ENCODE peak calls at places on chromosomes 3 and 15, in nine cellular contexts. One of them, this sample, is unnamed. For H3K9me2, the result is how much of the 10 kb centered on the place peaks cover.

GRCh38 chr3:169241928-169242751 is 421.4 kb downstream of the MECOM start:
- DNase-seq in GM23248: peak
- DNase-seq in SK-N-SH: peak
- DNase-seq in PC-9: peak
- DNase-seq in MM.1S: no peak
- DNase-seq in hepatocyte: peak
- DNase-seq in HCT116: no peak
- DNase-seq in GM23338: peak
- DNase-seq in PC-3: no peak
- DNase-seq in this sample: no peak

GRCh38 chr15:62534996-62535395 is 369.9 kb upstream of the C2CD4B start:
- DNase-seq in GM23248: peak
- DNase-seq in SK-N-SH: no peak
- DNase-seq in PC-9: no peak
- DNase-seq in MM.1S: no peak
- DNase-seq in hepatocyte: no peak
- DNase-seq in HCT116: no peak
- DNase-seq in GM23338: no peak
- DNase-seq in PC-3: no peak
- DNase-seq in this sample: no peak

GRCh38 chr15:43151688-43152087 is 18.3 kb downstream of the TMEM62 start:
- DNase-seq in GM23248: no peak
- DNase-seq in SK-N-SH: no peak
- DNase-seq in PC-9: no peak
- DNase-seq in MM.1S: no peak
- DNase-seq in hepatocyte: no peak
- DNase-seq in HCT116: no peak
- DNase-seq in GM23338: no peak
- DNase-seq in PC-3: no peak
- DNase-seq in this sample: no peak

GRCh38 chr3:172717493-172718088 is 6.7 kb upstream of the NCEH1 start:
- DNase-seq in GM23248: peak
- DNase-seq in SK-N-SH: no peak
- DNase-seq in PC-9: no peak
- DNase-seq in MM.1S: peak
- DNase-seq in hepatocyte: no peak
- DNase-seq in HCT116: peak
- DNase-seq in GM23338: no peak
- DNase-seq in PC-3: peak
- DNase-seq in this sample: peak

GRCh38 chr15:31347067-31347975 is 20.7 kb downstream of the KLF13 start:
- DNase-seq in GM23248: no peak
- DNase-seq in SK-N-SH: no peak
- DNase-seq in PC-9: no peak
- DNase-seq in MM.1S: no peak
- DNase-seq in hepatocyte: no peak
- DNase-seq in HCT116: no peak
- DNase-seq in GM23338: no peak
- DNase-seq in PC-3: no peak
- DNase-seq in this sample: peak

GRCh38 chr3:31634485-31634884 is 101.8 kb downstream of the STT3B start:
- DNase-seq in GM23248: peak
- DNase-seq in SK-N-SH: peak
- DNase-seq in PC-9: no peak
- DNase-seq in MM.1S: no peak
- DNase-seq in hepatocyte: no peak
- DNase-seq in HCT116: no peak
- DNase-seq in GM23338: no peak
- DNase-seq in PC-3: peak
- DNase-seq in this sample: no peak

GRCh38 chr15:31487811-31488436 is 161.3 kb downstream of the KLF13 start:
- DNase-seq in GM23248: peak
- DNase-seq in SK-N-SH: no peak
- DNase-seq in PC-9: no peak
- DNase-seq in MM.1S: peak
- DNase-seq in hepatocyte: no peak
- DNase-seq in HCT116: no peak
- DNase-seq in GM23338: no peak
- DNase-seq in PC-3: peak
- DNase-seq in this sample: peak

GRCh38 chr3:61601831-61602230 is 40.5 kb downstream of the PTPRG start:
- DNase-seq in GM23248: peak
- DNase-seq in SK-N-SH: no peak
- DNase-seq in PC-9: no peak
- DNase-seq in MM.1S: no peak
- DNase-seq in hepatocyte: peak
- DNase-seq in HCT116: no peak
- DNase-seq in GM23338: no peak
- DNase-seq in PC-3: no peak
- DNase-seq in this sample: no peak

GRCh38 chr15:29518442-29518841 is 248.8 kb upstream of the NSMCE3 start:
- DNase-seq in GM23248: no peak
- DNase-seq in SK-N-SH: no peak
- DNase-seq in PC-9: no peak
- DNase-seq in MM.1S: no peak
- DNase-seq in hepatocyte: no peak
- DNase-seq in HCT116: no peak
- DNase-seq in GM23338: no peak
- DNase-seq in PC-3: no peak
- DNase-seq in this sample: no peak

GRCh38 chr15:101070502-101071273 is 151.5 kb downstream of the LRRK1 start:
- DNase-seq in GM23248: peak
- DNase-seq in SK-N-SH: no peak
- DNase-seq in PC-9: peak
- DNase-seq in MM.1S: no peak
- DNase-seq in hepatocyte: no peak
- DNase-seq in HCT116: no peak
- DNase-seq in GM23338: peak
- DNase-seq in PC-3: peak
- DNase-seq in this sample: no peak

GRCh38 chr3:50381315-50381714 is 22.0 kb upstream of the TMEM115 start:
- DNase-seq in GM23248: no peak
- DNase-seq in SK-N-SH: peak
- DNase-seq in PC-9: no peak
- DNase-seq in MM.1S: no peak
- DNase-seq in hepatocyte: no peak
- DNase-seq in HCT116: no peak
- DNase-seq in GM23338: no peak
- DNase-seq in PC-3: no peak
- DNase-seq in this sample: no peak

GRCh38 chr3:59212128-59212764 is 162.4 kb upstream of the CFAP20DC start:
- DNase-seq in GM23248: peak
- DNase-seq in SK-N-SH: peak
- DNase-seq in PC-9: no peak
- DNase-seq in MM.1S: peak
- DNase-seq in hepatocyte: peak
- DNase-seq in HCT116: peak
- DNase-seq in GM23338: peak
- DNase-seq in PC-3: peak
- DNase-seq in this sample: peak

GRCh38 chr15:90086868-90087268 is 15.4 kb downstream of the IDH2 start:
- DNase-seq in GM23248: peak
- DNase-seq in SK-N-SH: peak
- DNase-seq in PC-9: peak
- DNase-seq in MM.1S: peak
- DNase-seq in hepatocyte: no peak
- DNase-seq in HCT116: no peak
- DNase-seq in GM23338: peak
- DNase-seq in PC-3: peak
- DNase-seq in this sample: peak

GRCh38 chr3:139225551-139225950 is 118.3 kb upstream of the MRPS22 start:
- DNase-seq in GM23248: peak
- DNase-seq in SK-N-SH: no peak
- DNase-seq in PC-9: no peak
- DNase-seq in MM.1S: no peak
- DNase-seq in hepatocyte: no peak
- DNase-seq in HCT116: no peak
- DNase-seq in GM23338: no peak
- DNase-seq in PC-3: peak
- DNase-seq in this sample: no peak

GRCh38 chr3:36319683-36320082 is 60.6 kb upstream of the STAC start:
- DNase-seq in GM23248: no peak
- DNase-seq in SK-N-SH: no peak
- DNase-seq in PC-9: no peak
- DNase-seq in MM.1S: no peak
- DNase-seq in hepatocyte: no peak
- DNase-seq in HCT116: no peak
- DNase-seq in GM23338: peak
- DNase-seq in PC-3: no peak
- DNase-seq in this sample: no peak

GRCh38 chr3:24640330-24640877 is 145.8 kb upstream of the THRB start:
- DNase-seq in GM23248: peak
- DNase-seq in SK-N-SH: peak
- DNase-seq in PC-9: peak
- DNase-seq in MM.1S: no peak
- DNase-seq in hepatocyte: peak
- DNase-seq in HCT116: peak
- DNase-seq in GM23338: peak
- DNase-seq in PC-3: peak
- DNase-seq in this sample: no peak

GRCh38 chr3:177830411-177830849 is 633.1 kb upstream of the TBL1XR1 start:
- DNase-seq in GM23248: peak
- DNase-seq in SK-N-SH: no peak
- DNase-seq in PC-9: no peak
- DNase-seq in MM.1S: no peak
- DNase-seq in hepatocyte: peak
- DNase-seq in HCT116: no peak
- DNase-seq in GM23338: no peak
- DNase-seq in PC-3: peak
- DNase-seq in this sample: no peak

GRCh38 chr15:31298707-31299172 is 27.9 kb upstream of the KLF13 start:
- DNase-seq in GM23248: no peak
- DNase-seq in SK-N-SH: no peak
- DNase-seq in PC-9: no peak
- DNase-seq in MM.1S: no peak
- DNase-seq in hepatocyte: no peak
- DNase-seq in HCT116: no peak
- DNase-seq in GM23338: no peak
- DNase-seq in PC-3: no peak
- DNase-seq in this sample: no peak

GRCh38 chr3:194259982-194260856 is 90.9 kb downstream of the CPN2 start:
- DNase-seq in GM23248: peak
- DNase-seq in SK-N-SH: no peak
- DNase-seq in PC-9: no peak
- DNase-seq in MM.1S: no peak
- DNase-seq in hepatocyte: no peak
- DNase-seq in HCT116: no peak
- DNase-seq in GM23338: no peak
- DNase-seq in PC-3: no peak
- DNase-seq in this sample: no peak

GRCh38 chr3:14943042-14943441 is 4.3 kb upstream of the NR2C2 start:
- DNase-seq in GM23248: no peak
- DNase-seq in SK-N-SH: no peak
- DNase-seq in PC-9: no peak
- DNase-seq in MM.1S: no peak
- DNase-seq in hepatocyte: no peak
- DNase-seq in HCT116: no peak
- DNase-seq in GM23338: no peak
- DNase-seq in PC-3: no peak
- DNase-seq in this sample: no peak

GRCh38 chr15:53346583-53346982 is 412.9 kb downstream of the WDR72 start:
- DNase-seq in GM23248: no peak
- DNase-seq in SK-N-SH: no peak
- DNase-seq in PC-9: no peak
- DNase-seq in MM.1S: no peak
- DNase-seq in hepatocyte: no peak
- DNase-seq in HCT116: no peak
- DNase-seq in GM23338: no peak
- DNase-seq in PC-3: no peak
- DNase-seq in this sample: no peak
- H3K9me2 ChIP-seq in GM23248: under half
- H3K9me2 ChIP-seq in SK-N-SH: under half
- H3K9me2 ChIP-seq in PC-9: under half
- H3K9me2 ChIP-seq in MM.1S: under half
- H3K9me2 ChIP-seq in hepatocyte: under half
- H3K9me2 ChIP-seq in HCT116: under half
- H3K9me2 ChIP-seq in GM23338: under half
- H3K9me2 ChIP-seq in PC-3: under half
- H3K9me2 ChIP-seq in this sample: under half

DNA sequence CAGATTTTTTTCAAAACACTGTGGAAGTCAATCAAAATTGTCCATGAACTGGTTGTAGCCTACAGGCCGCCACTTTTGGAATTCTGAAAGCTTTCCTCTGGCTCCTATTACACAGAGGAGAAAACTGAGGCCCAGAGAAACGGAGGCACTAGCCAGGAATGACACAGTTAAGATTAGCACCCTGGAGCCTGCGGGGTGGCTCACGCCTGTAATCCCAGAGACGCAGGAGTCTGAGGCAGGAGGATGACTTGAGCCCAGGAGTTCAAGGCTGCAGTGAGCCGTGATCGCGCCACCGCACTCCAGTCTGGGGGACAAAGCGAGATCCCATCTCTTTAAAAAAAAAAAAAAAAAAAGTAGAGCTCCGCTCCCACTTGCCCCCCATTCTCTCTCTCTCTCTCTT is 667 bp upstream of the TRH start:
- DNase-seq in GM23248: no peak
- DNase-seq in SK-N-SH: no peak
- DNase-seq in PC-9: no peak
- DNase-seq in MM.1S: no peak
- DNase-seq in hepatocyte: no peak
- DNase-seq in HCT116: no peak
- DNase-seq in GM23338: no peak
- DNase-seq in PC-3: no peak
- DNase-seq in this sample: no peak
- H3K9me2 ChIP-seq in GM23248: under half
- H3K9me2 ChIP-seq in SK-N-SH: under half
- H3K9me2 ChIP-seq in PC-9: under half
- H3K9me2 ChIP-seq in MM.1S: under half
- H3K9me2 ChIP-seq in hepatocyte: under half
- H3K9me2 ChIP-seq in HCT116: under half
- H3K9me2 ChIP-seq in GM23338: under half
- H3K9me2 ChIP-seq in PC-3: under half
- H3K9me2 ChIP-seq in this sample: under half

GRCh38 chr3:28198970-28199369 is 42.4 kb upstream of the CMC1 start:
- DNase-seq in GM23248: no peak
- DNase-seq in SK-N-SH: no peak
- DNase-seq in PC-9: no peak
- DNase-seq in MM.1S: no peak
- DNase-seq in hepatocyte: no peak
- DNase-seq in HCT116: no peak
- DNase-seq in GM23338: no peak
- DNase-seq in PC-3: no peak
- DNase-seq in this sample: no peak
- H3K9me2 ChIP-seq in GM23248: under half
- H3K9me2 ChIP-seq in SK-N-SH: under half
- H3K9me2 ChIP-seq in PC-9: under half
- H3K9me2 ChIP-seq in MM.1S: under half
- H3K9me2 ChIP-seq in hepatocyte: under half
- H3K9me2 ChIP-seq in HCT116: under half
- H3K9me2 ChIP-seq in GM23338: under half
- H3K9me2 ChIP-seq in PC-3: under half
- H3K9me2 ChIP-seq in this sample: under half

DNA sequence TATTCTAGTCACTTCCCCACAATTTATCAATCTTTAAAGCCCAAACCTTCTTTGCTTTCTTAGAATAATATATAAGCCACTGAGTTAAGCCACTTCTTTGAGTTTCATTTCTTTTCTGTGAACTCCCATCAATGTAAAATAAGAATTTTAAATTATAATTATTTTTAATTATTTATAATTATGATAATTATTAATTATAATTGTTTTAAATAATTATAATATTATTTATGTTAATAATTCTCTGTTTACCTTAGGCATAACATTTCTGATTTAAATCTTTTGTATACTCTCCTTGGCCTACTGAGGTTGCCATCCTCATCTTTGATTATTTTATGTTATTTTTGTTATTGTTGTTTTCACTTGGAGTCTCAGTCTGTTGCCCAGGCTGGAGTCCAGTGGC is 644.2 kb downstream of the ROBO2 start:
- DNase-seq in GM23248: no peak
- DNase-seq in SK-N-SH: no peak
- DNase-seq in PC-9: no peak
- DNase-seq in MM.1S: no peak
- DNase-seq in hepatocyte: no peak
- DNase-seq in HCT116: no peak
- DNase-seq in GM23338: no peak
- DNase-seq in PC-3: no peak
- DNase-seq in this sample: no peak
- H3K9me2 ChIP-seq in GM23248: under half
- H3K9me2 ChIP-seq in SK-N-SH: under half
- H3K9me2 ChIP-seq in PC-9: under half
- H3K9me2 ChIP-seq in MM.1S: under half
- H3K9me2 ChIP-seq in hepatocyte: under half
- H3K9me2 ChIP-seq in HCT116: under half
- H3K9me2 ChIP-seq in GM23338: under half
- H3K9me2 ChIP-seq in PC-3: under half
- H3K9me2 ChIP-seq in this sample: under half